ENCODE peak calls at places on chromosomes 6 and 20, in four cellular contexts. U is astrocyte, O is nucleus accumbens, N is PC-3. F is an unnamed sample.

GRCh38 chr6:118968416-118968815 is 33.5 kb upstream of the MCM9 start:
- DNase-seq in U (no peak), O (no peak), N (peak; percentile 37), F (no peak)

GRCh38 chr6:43246301-43247114 is 3.2 kb downstream of the TTBK1 start:
- DNase-seq in U (no peak), O (peak; percentile 83), N (no peak), F (peak; percentile 60)

GRCh38 chr6:108588586-108588985 is 27.9 kb downstream of the FOXO3 start:
- DNase-seq in U (peak; percentile 63), O (no peak), N (peak; percentile 30), F (no peak)

GRCh38 chr6:41502607-41503434 is 43.4 kb upstream of the FOXP4 start:
- DNase-seq in U (peak; percentile 18), O (no peak), N (no peak), F (no peak)

GRCh38 chr20:45017859-45018258 is 51.5 kb downstream of the STK4 start:
- DNase-seq in U (peak; percentile 66), O (no peak), N (no peak), F (no peak)

GRCh38 chr20:15889073-15889923 is 684.0 kb downstream of the KIF16B start:
- DNase-seq in U (no peak), O (no peak), N (no peak), F (no peak)

GRCh38 chr6:129598244-129599187 is 111.5 kb downstream of the ARHGAP18 start:
- DNase-seq in U (peak; percentile 53), O (no peak), N (peak; percentile 81), F (no peak)

GRCh38 chr20:37431786-37432185 is 85.8 kb downstream of the SRC start:
- DNase-seq in U (no peak), O (no peak), N (no peak), F (no peak)

GRCh38 chr6:39063520-39063919 is 14.9 kb downstream of the GLP1R start:
- DNase-seq in U (no peak), O (no peak), N (no peak), F (no peak)

GRCh38 chr20:47063407-47063806 is 168.8 kb downstream of the EYA2 start:
- DNase-seq in U (no peak), O (no peak), N (peak; percentile 35), F (no peak)

GRCh38 chr6:93300661-93301060 is 118.7 kb downstream of the EPHA7 start:
- DNase-seq in U (no peak), O (no peak), N (peak; percentile 56), F (no peak)

GRCh38 chr6:51398064-51398740 is 579.5 kb downstream of the TFAP2B start:
- DNase-seq in U (peak; percentile 9), O (no peak), N (peak; percentile 39), F (no peak)

GRCh38 chr6:140203611-140204553 is 829.4 kb upstream of the CITED2 start:
- DNase-seq in U (peak; percentile 52), O (no peak), N (peak; percentile 41), F (no peak)

GRCh38 chr6:162056745-162057144 is 670.8 kb downstream of the PRKN start:
- DNase-seq in U (peak; percentile 64), O (no peak), N (peak; percentile 13), F (no peak)

GRCh38 chr20:36298061-36298460 is 8.1 kb upstream of the DLGAP4 start:
- DNase-seq in U (no peak), O (no peak), N (no peak), F (no peak)

GRCh38 chr6:109082178-109082577 is 12.5 kb downstream of the SESN1 start:
- DNase-seq in U (no peak), O (no peak), N (no peak), F (no peak)

GRCh38 chr6:159969204-159969912 is 476 bp downstream of the IGF2R start:
- DNase-seq in U (no peak), O (no peak), N (no peak), F (no peak)

GRCh38 chr20:50381771-50382593 is 128.2 kb upstream of the PTPN1 start:
- DNase-seq in U (no peak), O (no peak), N (no peak), F (no peak)

GRCh38 chr6:85726206-85726605 is 83.5 kb upstream of the SYNCRIP start:
- DNase-seq in U (no peak), O (no peak), N (peak; percentile 18), F (no peak)

GRCh38 chr20:35871311-35871771 is 83.0 kb downstream of the SCAND1 start:
- DNase-seq in U (peak; percentile 58), O (no peak), N (no peak), F (peak; percentile 51)

GRCh38 chr6:65595540-65595939 is 111.5 kb downstream of the EYS start:
- DNase-seq in U (no peak), O (no peak), N (no peak), F (no peak)

GRCh38 chr20:54173653-54174451 is at the start of gene CYP24A1:
- DNase-seq in U (no peak), O (no peak), N (peak; percentile 39), F (no peak)

GRCh38 chr6:158033751-158034702 is 52.4 kb downstream of the SYNJ2 start:
- DNase-seq in U (no peak), O (no peak), N (no peak), F (no peak)

GRCh38 chr20:47989957-47990356 is 204.7 kb upstream of the SULF2 start:
- DNase-seq in U (no peak), O (no peak), N (peak; percentile 88), F (no peak)

GRCh38 chr20:63126876-63127699 is 88.8 kb downstream of the YTHDF1 start:
- DNase-seq in U (no peak), O (no peak), N (no peak), F (no peak)

GRCh38 chr6:41040101-41040910 is 1.3 kb upstream of the UNC5CL start:
- DNase-seq in U (peak; percentile 7), O (no peak), N (peak; percentile 74), F (no peak)

F was measured in head of caudate nucleus.